ENCODE peak calls at places on chromosomes 6 and 20, in eight cellular contexts. S is colonic mucosa; K is foreskin keratinocyte; F is transverse colon; J is left lung; Y is stomach; E is CD8-positive, alpha-beta T cell; X is sigmoid colon. L is an unnamed sample. For H3K4me1, the result is how much of the 10 kb centered on the place peaks cover.

GRCh38 chr20:34528921-34529297 is 12.7 kb downstream of the DYNLRB1 start:
- DNase-seq in F (no peak), Y (peak), S (no peak), K (no peak), X (peak), J (peak), E (no peak), L (peak)

GRCh38 chr6:134035823-134036296 is 16.6 kb downstream of the SLC2A12 start:
- DNase-seq in K (peak), X (no peak), E (no peak), F (peak), S (peak), J (no peak), Y (peak), L (no peak)

GRCh38 chr6:99590728-99591672 is 15.6 kb upstream of the PRDM13 start:
- DNase-seq in J (peak), F (no peak), X (peak), Y (no peak), S (no peak), K (no peak), E (no peak), L (no peak)

GRCh38 chr6:36676142-36677058 is 2.1 kb upstream of the CDKN1A start:
- DNase-seq in K (peak), Y (no peak), S (no peak), X (no peak), J (no peak), F (no peak), E (no peak), L (no peak)

GRCh38 chr20:5550738-5551529 is 199.3 kb upstream of the SHLD1 start:
- DNase-seq in F (no peak), S (no peak), Y (no peak), X (no peak), K (no peak), J (no peak), E (no peak), L (no peak)

GRCh38 chr6:40528051-40528450 is 59.1 kb downstream of the LRFN2 start:
- DNase-seq in K (no peak), S (no peak), Y (no peak), X (no peak), F (no peak), J (no peak), E (no peak), L (no peak)

GRCh38 chr6:35445691-35446090 is 6.4 kb upstream of the FANCE start:
- DNase-seq in F (no peak), S (no peak), E (no peak), K (no peak), X (no peak), Y (no peak), J (no peak), L (no peak)

GRCh38 chr6:168095741-168096250 is 16.8 kb upstream of the FRMD1 start:
- DNase-seq in J (no peak), K (no peak), Y (no peak), X (no peak), F (no peak), S (no peak), E (no peak), L (no peak)

GRCh38 chr6:36204068-36204753 is 7.7 kb downstream of the BRPF3 start:
- DNase-seq in E (peak), J (no peak), Y (no peak), F (no peak), S (no peak), X (no peak), K (no peak), L (no peak)

GRCh38 chr6:133553652-133554051 is 312.5 kb downstream of the EYA4 start:
- DNase-seq in X (no peak), S (peak), K (peak), F (peak), E (no peak), J (no peak), Y (peak), L (peak)

GRCh38 chr6:141103246-141103645 is 1029.5 kb upstream of the GJE1 start:
- DNase-seq in X (no peak), F (no peak), J (no peak), E (no peak), S (no peak), Y (no peak), K (peak), L (no peak)

GRCh38 chr6:71585472-71585871 is 296.9 kb downstream of the OGFRL1 start:
- DNase-seq in S (no peak), F (no peak), X (no peak), J (no peak), K (no peak), Y (no peak), E (no peak), L (peak)

GRCh38 chr6:133977983-133978895 is 25.2 kb downstream of the TBPL1 start:
- DNase-seq in E (no peak), S (no peak), Y (no peak), X (no peak), K (peak), F (no peak), J (no peak), L (no peak)

GRCh38 chr6:11139051-11139960 is 27.8 kb upstream of the ERVFRD-1 start:
- DNase-seq in Y (no peak), K (peak), F (no peak), E (no peak), J (no peak), X (no peak), S (no peak), L (no peak)

DNA sequence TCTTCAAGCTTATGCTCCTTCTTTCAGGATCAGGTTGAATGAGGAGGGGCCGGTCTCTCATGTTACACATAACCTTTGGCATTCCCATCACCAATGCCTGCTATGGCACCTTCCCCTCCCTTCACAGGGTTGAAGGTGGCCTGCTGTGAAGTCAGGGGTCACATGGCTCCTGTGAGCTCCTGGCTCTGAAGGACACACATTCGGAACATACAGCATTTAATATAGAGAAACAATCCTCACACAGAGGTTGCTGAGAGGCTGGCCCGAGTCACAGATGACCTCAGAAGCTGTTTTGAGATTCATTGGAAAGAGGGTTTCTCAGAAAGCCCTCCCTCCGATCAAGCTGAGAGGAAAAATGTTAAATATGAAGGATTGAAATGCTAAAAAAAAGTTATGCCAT is 82.1 kb downstream of the PSMG4 start:
- DNase-seq in F (no peak), S (no peak), Y (no peak), J (no peak), X (no peak), K (no peak), E (no peak), L (no peak)
- H3K4me1 ChIP-seq in F (under half), S (under half), Y (under half), J (under half), X (half or more), K (under half), E (under half), L (under half)

DNA sequence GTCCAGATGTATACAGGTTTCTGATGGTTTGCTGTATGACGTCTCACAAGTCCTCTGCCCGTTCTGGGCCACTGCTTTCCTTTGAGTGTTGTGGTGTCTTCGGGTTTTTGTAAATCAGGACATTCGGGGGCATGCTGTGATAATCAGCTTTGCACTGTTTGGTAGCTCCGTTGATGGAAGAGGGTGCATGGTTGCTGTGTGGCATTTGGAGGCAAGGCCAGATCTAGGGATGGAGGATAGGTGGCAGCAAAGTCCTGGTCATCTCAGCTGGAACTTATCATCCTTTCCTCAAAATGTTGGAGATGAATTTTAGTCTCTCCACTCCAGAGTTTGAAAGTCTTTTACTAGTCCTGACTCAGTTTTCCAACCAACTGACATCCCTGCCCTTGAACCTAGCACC is 91.0 kb downstream of the SCP2D1 start:
- DNase-seq in E (no peak), K (no peak), X (no peak), Y (no peak), S (no peak), J (no peak), F (peak), L (peak)
- TF ChIP-seq CTCF in E (no peak), K (peak), X (peak), Y (peak), S (no peak), J (no peak), F (peak), L (no peak)

GRCh38 chr20:23031346-23031745 is 3.8 kb upstream of the SSTR4 start:
- DNase-seq in E (no peak), K (no peak), F (no peak), X (no peak), J (no peak), Y (no peak), S (no peak), L (no peak)

GRCh38 chr20:23032679-23033078 is 2.4 kb upstream of the SSTR4 start:
- DNase-seq in Y (no peak), X (no peak), F (no peak), K (no peak), S (no peak), E (no peak), J (no peak), L (no peak)

GRCh38 chr20:23029324-23029723 is 5.8 kb upstream of the SSTR4 start:
- DNase-seq in X (no peak), Y (no peak), S (no peak), F (no peak), K (no peak), J (peak), E (no peak), L (no peak)

GRCh38 chr20:23033918-23034317 is 1.2 kb upstream of the SSTR4 start:
- DNase-seq in Y (no peak), S (no peak), K (no peak), J (no peak), E (no peak), F (no peak), X (no peak), L (no peak)

DNA sequence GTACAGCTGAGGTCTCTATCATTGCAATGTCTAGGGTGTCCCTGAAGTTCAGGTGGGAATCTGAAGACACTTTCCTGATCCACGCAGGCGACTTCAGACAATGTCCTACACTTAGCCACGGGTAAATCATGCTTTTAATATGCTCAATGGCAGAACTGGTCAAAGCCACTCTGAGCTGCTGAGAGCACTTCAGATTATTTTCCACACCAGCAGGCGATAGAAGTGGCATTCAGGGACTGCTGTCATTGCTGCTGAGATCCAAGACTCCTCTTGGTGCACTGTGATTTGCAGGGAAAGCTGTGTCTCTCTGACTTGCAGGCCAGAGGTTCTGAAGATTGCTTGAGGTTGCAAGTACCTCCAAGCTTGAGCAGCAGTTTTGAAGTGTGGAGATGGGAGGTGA is 3.1 kb upstream of the SSTR4 start:
- DNase-seq in F (no peak), S (no peak), Y (no peak), K (no peak), X (no peak), J (no peak), E (no peak), L (no peak)
- H3K4me1 ChIP-seq in F (under half), S (under half), Y (under half), K (under half), X (under half), J (under half), E (under half), L (under half)

DNA sequence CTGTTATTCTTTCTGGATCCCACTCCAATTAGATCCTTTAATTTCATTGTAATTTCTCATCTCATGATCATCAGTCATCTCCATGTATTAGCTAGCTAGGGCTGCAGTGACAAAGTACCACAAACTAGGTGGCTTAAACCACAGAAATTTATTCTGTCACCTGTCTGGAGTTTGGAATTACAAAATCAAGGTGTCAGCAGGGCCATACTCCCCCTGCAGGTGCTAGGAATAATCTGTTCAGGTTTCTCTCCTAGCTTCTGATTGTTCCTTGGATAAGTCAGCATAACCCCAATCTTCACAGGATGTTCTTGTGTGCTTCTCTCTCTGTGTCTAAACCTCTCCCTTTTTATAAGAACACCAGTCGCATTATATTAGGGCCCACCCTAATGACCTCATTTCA is 40.4 kb downstream of the BEND6 start:
- DNase-seq in Y (no peak), E (no peak), S (no peak), F (no peak), X (no peak), J (no peak), K (no peak), L (no peak)
- TF ChIP-seq CTCF in Y (no peak), E (no peak), S (no peak), F (peak), X (no peak), J (no peak), K (peak), L (no peak)

GRCh38 chr20:2293486-2293885 is 2.3 kb upstream of the TGM3 start:
- DNase-seq in K (no peak), E (no peak), J (no peak), F (no peak), X (no peak), Y (no peak), S (no peak), L (no peak)

GRCh38 chr20:2296545-2297351 is 947 bp downstream of the TGM3 start:
- DNase-seq in X (no peak), K (no peak), S (no peak), Y (no peak), F (no peak), E (no peak), J (no peak), L (no peak)

GRCh38 chr20:2293971-2294370 is 1.8 kb upstream of the TGM3 start:
- DNase-seq in S (no peak), X (no peak), F (no peak), K (no peak), E (no peak), Y (no peak), J (no peak), L (no peak)

GRCh38 chr20:2295886-2296544 is at the start of gene TGM3:
- DNase-seq in E (no peak), F (no peak), J (no peak), Y (no peak), S (no peak), X (no peak), K (no peak), L (no peak)

GRCh38 chr20:2295286-2295685 is 515 bp upstream of the TGM3 start:
- DNase-seq in E (no peak), Y (no peak), K (no peak), F (no peak), X (no peak), S (no peak), J (no peak), L (no peak)
- H3K4me1 ChIP-seq in E (under half), Y (under half), K (under half), F (under half), X (under half), S (under half), J (half or more), L (under half)